ENCODE peak calls at places on chromosomes 5 and 9, in nine cellular contexts. C is kidney, H is astrocyte of the spinal cord, I is Calu3, F is right atrium auricular region, Y is GM13977, S is cardiac muscle cell, J is pancreas, X is mucosa of descending colon. P is an unnamed sample.
A peak's percentile ranks its signal among the peaks of the same experiment; 100 is the strongest.

GRCh38 chr5:1745190-1745805 is 54.3 kb downstream of the MRPL36 start:
- DNase-seq in J (peak; percentile 44), Y (no peak), C (peak; percentile 58), I (no peak), S (no peak), H (no peak), X (no peak), F (no peak), P (no peak)

GRCh38 chr9:127897194-127897692 is 2.2 kb downstream of the ST6GALNAC6 start:
- DNase-seq in C (peak; percentile 93), I (no peak), H (peak; percentile 68), F (peak; percentile 91), S (peak; percentile 93), Y (peak; percentile 79), X (peak; percentile 69), J (peak; percentile 80), P (peak; percentile 82)

GRCh38 chr9:126049896-126050604 is 276.6 kb upstream of the MVB12B start:
- DNase-seq in H (no peak), Y (no peak), X (no peak), C (peak; percentile 46), S (no peak), J (no peak), I (no peak), F (no peak), P (no peak)

GRCh38 chr9:98335666-98336065 is 80.2 kb upstream of the TBC1D2 start:
- DNase-seq in I (no peak), C (no peak), X (no peak), F (no peak), Y (no peak), S (no peak), J (no peak), H (no peak), P (no peak)

GRCh38 chr5:33379757-33380156 is 61.0 kb upstream of the TARS1 start:
- DNase-seq in X (no peak), I (no peak), C (no peak), J (no peak), S (peak; percentile 59), Y (no peak), H (no peak), F (no peak), P (no peak)

GRCh38 chr9:111794837-111795556 is at the start of gene SHOC1:
- DNase-seq in F (no peak), I (no peak), H (no peak), Y (no peak), X (peak; percentile 60), S (no peak), C (no peak), J (no peak), P (no peak)

GRCh38 chr5:113526421-113526820 is 12.9 kb downstream of the YTHDC2 start:
- DNase-seq in J (no peak), X (no peak), S (no peak), C (no peak), F (no peak), Y (no peak), I (no peak), H (no peak), P (no peak)

GRCh38 chr5:1792842-1793266 is 6.8 kb downstream of the MRPL36 start:
- DNase-seq in X (no peak), I (peak; percentile 24), Y (peak; percentile 90), S (no peak), C (no peak), J (no peak), F (no peak), H (peak; percentile 93), P (no peak)

GRCh38 chr5:75524071-75524470 is 12.4 kb downstream of the POLK start:
- DNase-seq in F (no peak), J (no peak), X (no peak), Y (peak; percentile 12), I (no peak), H (no peak), C (no peak), S (no peak), P (no peak)

GRCh38 chr5:55102345-55102744 is at the start of gene GZMA:
- DNase-seq in Y (no peak), X (no peak), I (no peak), F (no peak), H (peak; percentile 7), J (no peak), C (no peak), S (no peak), P (no peak)

GRCh38 chr9:36823466-36823865 is 210.6 kb downstream of the PAX5 start:
- DNase-seq in H (no peak), J (no peak), X (no peak), C (no peak), Y (no peak), S (no peak), F (no peak), I (no peak), P (no peak)

GRCh38 chr9:100322954-100323536 is 29.7 kb downstream of the TEX10 start:
- DNase-seq in H (peak; percentile 56), Y (peak; percentile 9), F (no peak), S (peak; percentile 47), C (no peak), I (peak; percentile 2), J (no peak), X (no peak), P (peak; percentile 40)

GRCh38 chr9:99359336-99359735 is 137.3 kb downstream of the SEC61B start:
- DNase-seq in S (peak; percentile 30), C (no peak), J (no peak), X (no peak), H (no peak), F (no peak), I (no peak), Y (no peak), P (no peak)

GRCh38 chr5:74442466-74442865 is 198.1 kb downstream of the ENC1 start:
- DNase-seq in C (no peak), Y (no peak), I (no peak), J (no peak), F (no peak), H (no peak), X (no peak), S (no peak), P (peak; percentile 34)

GRCh38 chr5:9818340-9818845 is 188.2 kb upstream of the TAS2R1 start:
- DNase-seq in I (no peak), C (no peak), X (no peak), S (no peak), F (no peak), H (no peak), Y (no peak), J (no peak), P (no peak)

GRCh38 chr9:130765135-130766030 is 69.7 kb upstream of the ABL1 start:
- DNase-seq in C (no peak), X (no peak), H (peak; percentile 55), F (no peak), Y (peak; percentile 52), J (no peak), S (no peak), I (no peak), P (no peak)

GRCh38 chr5:42013561-42013960 is 88.5 kb downstream of the FBXO4 start:
- DNase-seq in S (no peak), F (no peak), I (no peak), H (no peak), Y (no peak), X (no peak), C (no peak), J (no peak), P (no peak)

GRCh38 chr9:426264-426663 is 211.6 kb downstream of the DOCK8 start:
- DNase-seq in S (no peak), J (no peak), C (no peak), H (no peak), Y (no peak), I (no peak), X (no peak), F (no peak), P (no peak)

GRCh38 chr5:151570512-151571269 is 20.4 kb downstream of the FAT2 start:
- DNase-seq in X (no peak), I (peak; percentile 24), J (no peak), Y (no peak), H (no peak), F (no peak), S (no peak), C (no peak), P (no peak)

GRCh38 chr5:154493274-154493673 is 15.2 kb upstream of the HAND1 start:
- DNase-seq in H (no peak), J (no peak), I (no peak), S (no peak), X (no peak), F (no peak), C (no peak), Y (no peak), P (no peak)
- TF ChIP-seq CTCF in H (no peak), J (no peak), I (no peak), S (no peak), X (no peak), F (no peak), C (no peak), Y (no peak), P (no peak)

GRCh38 chr5:179065703-179066102 is 5.5 kb downstream of the ZNF354C start:
- DNase-seq in H (no peak), X (no peak), F (no peak), Y (no peak), I (no peak), S (no peak), C (no peak), J (no peak), P (no peak)
- TF ChIP-seq CTCF in H (no peak), X (no peak), F (no peak), Y (no peak), I (no peak), S (no peak), C (no peak), J (no peak), P (no peak)

DNA sequence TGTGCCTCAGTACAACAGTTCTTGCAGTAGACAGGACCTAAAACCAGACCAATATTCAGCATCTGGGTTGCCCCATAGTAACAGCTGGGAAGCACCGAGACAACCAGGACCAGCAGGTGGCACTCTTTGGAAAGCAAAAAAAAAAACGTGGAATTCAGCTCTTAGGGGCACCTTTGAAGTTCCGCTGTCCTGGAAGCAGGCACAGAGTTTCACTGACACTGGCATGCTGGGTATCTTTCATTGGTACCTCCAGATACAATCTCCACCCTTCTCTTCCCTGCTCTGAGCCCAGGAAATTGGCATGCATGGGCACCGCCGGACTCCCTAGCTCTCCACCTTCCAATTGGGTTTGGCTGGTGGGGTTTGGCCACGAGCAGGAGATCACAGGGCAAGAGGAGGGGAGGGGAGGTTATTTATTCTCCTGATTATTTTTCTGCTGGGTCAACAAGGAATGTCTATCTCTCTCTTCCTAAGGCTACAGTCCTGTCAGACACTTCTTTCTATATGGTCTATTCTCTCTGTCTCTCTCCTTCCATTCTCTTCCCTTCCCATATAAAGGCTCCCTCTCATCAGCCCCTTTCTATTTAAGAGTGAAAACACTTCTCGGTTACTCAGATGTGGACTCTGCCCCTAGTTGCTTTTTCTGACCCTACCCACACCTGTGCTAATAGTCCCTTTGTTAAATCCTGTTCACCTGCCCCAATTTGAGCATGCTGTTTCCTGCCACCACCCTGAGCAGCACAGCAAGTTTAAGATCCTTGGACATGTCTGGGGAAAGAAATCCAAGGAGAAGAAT is 1.9 kb upstream of the IDNK start:
- DNase-seq in C (no peak), I (peak; percentile 64), X (peak; percentile 49), S (peak; percentile 66), F (no peak), Y (peak; percentile 55), H (peak; percentile 53), J (peak; percentile 61), P (peak; percentile 46)
- TF ChIP-seq CTCF in C (peak; percentile 75), I (peak; percentile 45), X (peak; percentile 55), S (peak; percentile 79), F (peak; percentile 77), Y (peak; percentile 70), H (peak; percentile 84), J (peak; percentile 53), P (peak; percentile 52)

DNA sequence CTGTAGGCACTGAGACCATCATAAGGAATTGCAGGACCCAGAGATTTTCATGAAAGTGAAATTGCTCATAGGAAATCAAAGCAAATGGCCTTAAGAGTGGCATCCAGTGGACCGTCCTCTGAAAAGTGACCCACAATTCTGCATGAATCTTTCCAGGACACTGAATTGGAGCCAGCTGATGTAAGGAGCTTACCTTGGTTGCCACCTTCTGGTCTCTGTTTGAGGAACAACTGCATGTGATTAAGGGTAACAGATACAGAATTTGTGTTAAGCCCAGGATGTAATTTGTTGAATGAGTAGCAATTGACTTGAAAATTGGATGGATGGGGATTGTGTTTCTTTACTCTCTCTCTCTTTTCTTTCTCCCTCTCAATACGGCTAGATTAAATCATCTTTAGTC is 49.9 kb upstream of the GAS1 start:
- DNase-seq in H (no peak), Y (no peak), I (no peak), S (peak; percentile 30), C (no peak), J (no peak), X (no peak), F (no peak), P (no peak)
- TF ChIP-seq CTCF in H (peak; percentile 9), Y (no peak), I (no peak), S (no peak), C (peak; percentile 18), J (no peak), X (no peak), F (no peak), P (no peak)